ENCODE peak calls at places on chromosomes 16 and 17, in eight cellular contexts. B is stimulated activated CD8-positive, alpha-beta memory T cell treated with anti-CD3 and anti-CD28 coated beads, Interleukin-12 subunit alpha, Interleukin-12 subunit beta, amount 100 ng/mL, for 1 hour; F is thoracic aorta; A is activated CD4-positive, alpha-beta T cell treated with anti-CD3 and anti-CD28 coated beads for 4 hours; M is stimulated activated CD4-positive, alpha-beta T cell treated with anti-CD3 and anti-CD28 coated beads, TNF-alpha, amount 100 ng/mL, for 1 hour; R is T-helper 9 cell; J is NCI-H1436; X is substantia nigra. Y is an unnamed sample.

GRCh38 chr17:992933-993332 is 4.0 kb upstream of the TIMM22 start:
- DNase-seq in R (no peak), F (no peak), A (no peak), X (no peak), B (no peak), J (no peak), M (no peak), Y (no peak)

GRCh38 chr16:425740-426114 is 278 bp downstream of the RAB11FIP3 start:
- DNase-seq in R (peak; percentile 42), M (peak; percentile 33), F (no peak), B (no peak), J (no peak), X (no peak), A (no peak), Y (no peak)

GRCh38 chr16:54407596-54407995 is 121.0 kb upstream of the IRX3 start:
- DNase-seq in A (no peak), J (no peak), R (no peak), F (no peak), B (no peak), X (no peak), M (no peak), Y (no peak)

GRCh38 chr16:19696961-19697360 is 21.1 kb downstream of the KNOP1 start:
- DNase-seq in J (peak; percentile 56), A (no peak), B (no peak), R (no peak), M (no peak), X (peak; percentile 20), F (no peak), Y (no peak)

GRCh38 chr16:56988161-56988947 is 1.0 kb upstream of the NLRC5 start:
- DNase-seq in M (no peak), X (no peak), B (no peak), R (no peak), F (no peak), J (no peak), A (no peak), Y (no peak)

GRCh38 chr17:3886776-3887175 is 6.1 kb downstream of the CAMKK1 start:
- DNase-seq in M (no peak), A (no peak), B (no peak), J (no peak), R (no peak), X (peak; percentile 13), F (no peak), Y (no peak)

GRCh38 chr16:71622088-71622487 is 3.9 kb upstream of the MARVELD3 start:
- DNase-seq in F (no peak), M (no peak), R (no peak), X (no peak), A (no peak), J (no peak), B (no peak), Y (no peak)

GRCh38 chr17:50381260-50381815 is 8.3 kb downstream of the EME1 start:
- DNase-seq in R (no peak), M (no peak), X (no peak), F (no peak), A (no peak), J (no peak), B (no peak), Y (no peak)

GRCh38 chr17:50904522-50905459 is 38.6 kb upstream of the TOB1 start:
- DNase-seq in M (no peak), X (peak; percentile 75), J (peak; percentile 64), B (no peak), A (no peak), F (peak; percentile 33), R (no peak), Y (no peak)

GRCh38 chr17:67148352-67148751 is 96.6 kb downstream of the HELZ start:
- DNase-seq in M (no peak), X (no peak), F (no peak), B (no peak), A (no peak), R (no peak), J (no peak), Y (no peak)

GRCh38 chr17:59763861-59764260 is 56.4 kb downstream of the VMP1 start:
- DNase-seq in A (no peak), J (no peak), R (no peak), M (no peak), F (no peak), B (no peak), X (no peak), Y (no peak)

GRCh38 chr17:10724546-10725195 is 5.2 kb downstream of the TMEM220 start:
- DNase-seq in J (no peak), B (no peak), X (no peak), F (no peak), R (no peak), M (no peak), A (no peak), Y (no peak)

GRCh38 chr16:1061769-1062505 is 10.6 kb upstream of the SSTR5 start:
- DNase-seq in R (no peak), M (no peak), A (no peak), B (no peak), J (no peak), X (no peak), F (no peak), Y (no peak)

GRCh38 chr16:894136-894535 is 76.6 kb downstream of the LMF1 start:
- DNase-seq in A (no peak), B (no peak), R (no peak), M (no peak), F (no peak), J (no peak), X (no peak), Y (no peak)

GRCh38 chr16:23650674-23651073 is 9.4 kb downstream of the DCTN5 start:
- DNase-seq in F (no peak), X (no peak), J (no peak), R (no peak), B (no peak), A (no peak), M (no peak), Y (no peak)

GRCh38 chr16:30407794-30408534 is 558 bp downstream of the ZNF771 start:
- DNase-seq in R (no peak), X (peak; percentile 36), F (no peak), J (no peak), B (no peak), A (no peak), M (no peak), Y (no peak)

GRCh38 chr17:57600092-57600491 is 145.0 kb downstream of the CCDC182 start:
- DNase-seq in A (peak; percentile 31), F (no peak), B (no peak), M (no peak), R (no peak), X (no peak), J (no peak), Y (peak; percentile 32)

GRCh38 chr16:55735120-55735781 is 79.5 kb downstream of the SLC6A2 start:
- DNase-seq in M (no peak), F (no peak), X (no peak), B (no peak), A (no peak), R (no peak), J (no peak), Y (no peak)

GRCh38 chr16:886802-887731 is 83.7 kb downstream of the LMF1 start:
- DNase-seq in B (no peak), J (no peak), X (no peak), F (no peak), A (no peak), R (no peak), M (no peak), Y (no peak)

GRCh38 chr16:75764154-75764768 is 38.0 kb upstream of the CPHXL start:
- DNase-seq in X (peak; percentile 53), M (peak; percentile 5), R (peak; percentile 30), F (no peak), A (peak; percentile 38), B (peak; percentile 37), J (peak; percentile 47), Y (peak; percentile 7)

GRCh38 chr16:13463619-13464018 is 456.3 kb upstream of the ERCC4 start:
- DNase-seq in J (no peak), X (no peak), F (no peak), M (no peak), R (no peak), A (no peak), B (no peak), Y (no peak)

GRCh38 chr16:31167315-31167714 is 12.6 kb upstream of the FUS start:
- DNase-seq in X (no peak), F (no peak), B (no peak), A (no peak), J (no peak), R (no peak), M (no peak), Y (no peak)

GRCh38 chr17:2082003-2082862 is 27.3 kb downstream of the HIC1 start:
- DNase-seq in F (no peak), A (no peak), M (no peak), X (no peak), B (no peak), R (no peak), J (no peak), Y (no peak)

GRCh38 chr16:10992112-10992511 is 47.7 kb downstream of the CLEC16A start:
- DNase-seq in B (no peak), X (no peak), F (no peak), J (no peak), A (no peak), M (no peak), R (no peak), Y (no peak)